ENCODE peak calls at places on chromosome 12, in ten cellular contexts. One of them, this sample, is unnamed.

GRCh38 chr12:4240161-4240783 is 33.3 kb upstream of the CCND2 start:
- DNase-seq in naive thymus-derived CD8-positive, alpha-beta T cell: no peak
- DNase-seq in IMR-90: no peak
- DNase-seq in mammary epithelial cell: no peak
- DNase-seq in NT2/D1: no peak
- DNase-seq in AG04450: no peak
- DNase-seq in GM23248: no peak
- DNase-seq in anterior cingulate cortex: no peak
- DNase-seq in hepatic stellate cell: no peak
- DNase-seq in NCI-H1105: no peak
- DNase-seq in this sample: peak; percentile 59

GRCh38 chr12:80216890-80217559 is 117.7 kb downstream of the OTOGL start:
- DNase-seq in naive thymus-derived CD8-positive, alpha-beta T cell: no peak
- DNase-seq in IMR-90: no peak
- DNase-seq in mammary epithelial cell: no peak
- DNase-seq in NT2/D1: peak; percentile 9
- DNase-seq in AG04450: no peak
- DNase-seq in GM23248: no peak
- DNase-seq in anterior cingulate cortex: no peak
- DNase-seq in hepatic stellate cell: no peak
- DNase-seq in NCI-H1105: no peak
- DNase-seq in this sample: no peak

GRCh38 chr12:88132387-88132786 is 9.5 kb downstream of the CEP290 start:
- DNase-seq in naive thymus-derived CD8-positive, alpha-beta T cell: no peak
- DNase-seq in IMR-90: no peak
- DNase-seq in mammary epithelial cell: no peak
- DNase-seq in NT2/D1: no peak
- DNase-seq in AG04450: no peak
- DNase-seq in GM23248: no peak
- DNase-seq in anterior cingulate cortex: no peak
- DNase-seq in hepatic stellate cell: no peak
- DNase-seq in NCI-H1105: no peak
- DNase-seq in this sample: no peak

GRCh38 chr12:32918890-32919791 is 22.6 kb upstream of the PKP2 start:
- DNase-seq in naive thymus-derived CD8-positive, alpha-beta T cell: no peak
- DNase-seq in IMR-90: peak; percentile 27
- DNase-seq in mammary epithelial cell: peak; percentile 90
- DNase-seq in NT2/D1: peak; percentile 80
- DNase-seq in AG04450: no peak
- DNase-seq in GM23248: peak; percentile 18
- DNase-seq in anterior cingulate cortex: no peak
- DNase-seq in hepatic stellate cell: no peak
- DNase-seq in NCI-H1105: peak; percentile 35
- DNase-seq in this sample: peak; percentile 86

GRCh38 chr12:5511644-5512584 is 80.0 kb downstream of the NTF3 start:
- DNase-seq in naive thymus-derived CD8-positive, alpha-beta T cell: no peak
- DNase-seq in IMR-90: peak; percentile 44
- DNase-seq in mammary epithelial cell: no peak
- DNase-seq in NT2/D1: no peak
- DNase-seq in AG04450: peak; percentile 23
- DNase-seq in GM23248: peak; percentile 54
- DNase-seq in anterior cingulate cortex: no peak
- DNase-seq in hepatic stellate cell: peak; percentile 40
- DNase-seq in NCI-H1105: no peak
- DNase-seq in this sample: no peak

GRCh38 chr12:24135158-24135850 is 185.8 kb upstream of the SOX5 start:
- DNase-seq in naive thymus-derived CD8-positive, alpha-beta T cell: no peak
- DNase-seq in IMR-90: peak; percentile 43
- DNase-seq in mammary epithelial cell: no peak
- DNase-seq in NT2/D1: no peak
- DNase-seq in AG04450: no peak
- DNase-seq in GM23248: no peak
- DNase-seq in anterior cingulate cortex: no peak
- DNase-seq in hepatic stellate cell: no peak
- DNase-seq in NCI-H1105: no peak
- DNase-seq in this sample: no peak

GRCh38 chr12:3252416-3252815 is 175.2 kb downstream of the TSPAN9 start:
- DNase-seq in naive thymus-derived CD8-positive, alpha-beta T cell: no peak
- DNase-seq in IMR-90: peak; percentile 74
- DNase-seq in mammary epithelial cell: no peak
- DNase-seq in NT2/D1: no peak
- DNase-seq in AG04450: peak; percentile 65
- DNase-seq in GM23248: peak; percentile 31
- DNase-seq in anterior cingulate cortex: peak; percentile 71
- DNase-seq in hepatic stellate cell: no peak
- DNase-seq in NCI-H1105: no peak
- DNase-seq in this sample: no peak

GRCh38 chr12:52956987-52957386 is 8.1 kb downstream of the KRT18 start:
- DNase-seq in naive thymus-derived CD8-positive, alpha-beta T cell: no peak
- DNase-seq in IMR-90: peak; percentile 70
- DNase-seq in mammary epithelial cell: no peak
- DNase-seq in NT2/D1: no peak
- DNase-seq in AG04450: no peak
- DNase-seq in GM23248: no peak
- DNase-seq in anterior cingulate cortex: no peak
- DNase-seq in hepatic stellate cell: no peak
- DNase-seq in NCI-H1105: no peak
- DNase-seq in this sample: peak; percentile 24

GRCh38 chr12:76143343-76144252 is 59.1 kb upstream of the NAP1L1 start:
- DNase-seq in naive thymus-derived CD8-positive, alpha-beta T cell: no peak
- DNase-seq in IMR-90: no peak
- DNase-seq in mammary epithelial cell: no peak
- DNase-seq in NT2/D1: no peak
- DNase-seq in AG04450: no peak
- DNase-seq in GM23248: no peak
- DNase-seq in anterior cingulate cortex: no peak
- DNase-seq in hepatic stellate cell: no peak
- DNase-seq in NCI-H1105: peak; percentile 12
- DNase-seq in this sample: no peak

GRCh38 chr12:32211066-32211768 is 104.6 kb downstream of the BICD1 start:
- DNase-seq in naive thymus-derived CD8-positive, alpha-beta T cell: no peak
- DNase-seq in IMR-90: no peak
- DNase-seq in mammary epithelial cell: no peak
- DNase-seq in NT2/D1: no peak
- DNase-seq in AG04450: no peak
- DNase-seq in GM23248: no peak
- DNase-seq in anterior cingulate cortex: no peak
- DNase-seq in hepatic stellate cell: no peak
- DNase-seq in NCI-H1105: no peak
- DNase-seq in this sample: no peak

GRCh38 chr12:124675881-124676688 is 108.7 kb upstream of the NCOR2 start:
- DNase-seq in naive thymus-derived CD8-positive, alpha-beta T cell: no peak
- DNase-seq in IMR-90: peak; percentile 71
- DNase-seq in mammary epithelial cell: no peak
- DNase-seq in NT2/D1: no peak
- DNase-seq in AG04450: no peak
- DNase-seq in GM23248: peak; percentile 91
- DNase-seq in anterior cingulate cortex: peak; percentile 35
- DNase-seq in hepatic stellate cell: no peak
- DNase-seq in NCI-H1105: no peak
- DNase-seq in this sample: no peak

GRCh38 chr12:6780573-6780972 is 8.3 kb downstream of the LAG3 start:
- DNase-seq in naive thymus-derived CD8-positive, alpha-beta T cell: no peak
- DNase-seq in IMR-90: no peak
- DNase-seq in mammary epithelial cell: no peak
- DNase-seq in NT2/D1: no peak
- DNase-seq in AG04450: no peak
- DNase-seq in GM23248: no peak
- DNase-seq in anterior cingulate cortex: no peak
- DNase-seq in hepatic stellate cell: no peak
- DNase-seq in NCI-H1105: no peak
- DNase-seq in this sample: no peak

GRCh38 chr12:93789767-93790166 is 112.6 kb downstream of the CRADD start:
- DNase-seq in naive thymus-derived CD8-positive, alpha-beta T cell: no peak
- DNase-seq in IMR-90: no peak
- DNase-seq in mammary epithelial cell: no peak
- DNase-seq in NT2/D1: no peak
- DNase-seq in AG04450: no peak
- DNase-seq in GM23248: no peak
- DNase-seq in anterior cingulate cortex: no peak
- DNase-seq in hepatic stellate cell: no peak
- DNase-seq in NCI-H1105: no peak
- DNase-seq in this sample: no peak

This sample was measured in epithelial cell of esophagus.